ENCODE peak calls at places on chromosome 16, in nine cellular contexts. A is A549, B is body of pancreas, C is tibial nerve, V is NB4, N is heart left ventricle, E is H54, F is ovary, Q is HepG2. D is an unnamed sample.

GRCh38 chr16:69848635-69849545 is 86.8 kb downstream of the WWP2 start:
- DNase-seq in V (no peak), B (peak; percentile 88), E (peak; percentile 78), C (peak; percentile 58), N (peak; percentile 90), Q (no peak), A (no peak), F (peak; percentile 82), D (no peak)

GRCh38 chr16:89911375-89911774 is 7.3 kb upstream of the MC1R start:
- DNase-seq in E (no peak), V (no peak), A (no peak), C (no peak), B (no peak), N (no peak), F (no peak), Q (no peak), D (no peak)

GRCh38 chr16:28905800-28906372 is 19.2 kb downstream of the RABEP2 start:
- DNase-seq in N (no peak), V (no peak), Q (no peak), F (no peak), C (no peak), E (no peak), B (no peak), A (no peak), D (no peak)

GRCh38 chr16:82629441-82630027 is 2.8 kb downstream of the CDH13 start:
- DNase-seq in N (no peak), C (no peak), F (no peak), Q (no peak), V (no peak), A (no peak), E (peak; percentile 57), B (no peak), D (no peak)

GRCh38 chr16:84065536-84066132 is 23.0 kb upstream of the SLC38A8 start:
- DNase-seq in Q (peak; percentile 58), B (peak; percentile 56), N (no peak), V (peak; percentile 62), E (no peak), C (no peak), A (peak; percentile 39), F (peak; percentile 46), D (peak; percentile 73)

GRCh38 chr16:3857189-3858013 is 23.1 kb downstream of the CREBBP start:
- DNase-seq in A (no peak), N (no peak), E (no peak), B (no peak), C (no peak), Q (peak; percentile 89), V (peak; percentile 93), F (peak; percentile 64), D (no peak)

GRCh38 chr16:15942901-15943690 is 6.3 kb upstream of the ABCC1 start:
- DNase-seq in F (no peak), N (no peak), B (no peak), E (no peak), Q (no peak), C (no peak), A (no peak), V (peak; percentile 66), D (no peak)

GRCh38 chr16:85535352-85536072 is 77.6 kb upstream of the GSE1 start:
- DNase-seq in B (peak; percentile 62), Q (peak; percentile 98), V (peak; percentile 89), N (no peak), F (no peak), E (no peak), C (no peak), A (no peak), D (peak; percentile 98)

GRCh38 chr16:86089341-86089900 is 190.5 kb downstream of the IRF8 start:
- DNase-seq in F (no peak), E (no peak), V (no peak), C (no peak), A (no peak), N (no peak), Q (no peak), B (no peak), D (no peak)

GRCh38 chr16:28494141-28494851 is at the start of gene APOBR:
- DNase-seq in B (no peak), A (no peak), N (peak; percentile 54), F (peak; percentile 18), E (no peak), V (peak; percentile 99), C (no peak), Q (no peak), D (peak; percentile 43)

GRCh38 chr16:70602831-70603230 is 43.5 kb upstream of the IL34 start:
- DNase-seq in V (no peak), C (no peak), A (no peak), F (no peak), Q (no peak), E (no peak), B (no peak), N (no peak), D (no peak)

GRCh38 chr16:73059779-73060178 is 11.9 kb upstream of the ZFHX3 start:
- DNase-seq in B (no peak), E (no peak), F (no peak), A (no peak), N (no peak), C (no peak), V (no peak), Q (no peak), D (no peak)

GRCh38 chr16:76801357-76801756 is 389.6 kb upstream of the MON1B start:
- DNase-seq in V (no peak), C (no peak), E (no peak), A (no peak), B (no peak), F (no peak), N (no peak), Q (no peak), D (no peak)

GRCh38 chr16:27444015-27444414 is 42.0 kb downstream of the IL21R start:
- DNase-seq in C (no peak), Q (no peak), F (no peak), N (no peak), E (peak; percentile 43), B (no peak), A (no peak), V (no peak), D (no peak)

GRCh38 chr16:89716493-89716892 is 4.2 kb downstream of the VPS9D1 start:
- DNase-seq in B (no peak), F (no peak), V (no peak), A (no peak), N (no peak), C (no peak), E (no peak), Q (no peak), D (no peak)

DNA sequence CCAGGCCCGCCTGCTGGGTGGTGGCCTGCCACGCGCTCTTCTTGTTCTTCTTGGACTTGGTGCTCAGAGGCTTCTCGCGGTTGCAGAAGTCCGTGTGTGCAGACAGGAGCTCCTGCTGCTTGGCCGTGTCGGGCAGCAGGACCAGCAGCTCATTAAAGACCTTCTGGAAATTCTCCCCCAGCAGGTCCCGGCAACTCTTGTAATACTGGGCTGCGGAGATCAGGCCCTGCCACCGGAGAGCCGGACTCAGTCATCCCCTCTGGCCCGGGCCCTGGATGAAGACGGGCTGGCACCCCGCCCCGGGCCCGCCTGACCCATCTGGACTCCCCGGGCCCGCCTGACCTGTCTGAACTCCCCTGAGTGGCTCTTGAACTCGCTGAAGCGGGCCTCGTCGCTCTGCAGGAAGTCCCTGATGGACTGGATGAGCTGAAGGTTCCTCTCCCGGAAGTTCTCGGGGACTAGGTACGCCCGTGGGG is 8.6 kb downstream of the SYNGR3 start:
- DNase-seq in N (no peak), A (no peak), C (no peak), V (no peak), E (no peak), Q (no peak), F (no peak), B (no peak), D (no peak)
- TF ChIP-seq POLR2A in N (no peak), A (no peak), C (no peak), V (no peak), E (no peak), Q (no peak), F (no peak), B (no peak), D (no peak)

GRCh38 chr16:67183627-67184452 is at the start of gene MATCAP1:
- DNase-seq in F (peak; percentile 96), A (peak; percentile 99), B (peak; percentile 92), E (peak; percentile 99), V (peak; percentile 98), C (peak; percentile 86), Q (peak; percentile 99), N (peak; percentile 95), D (peak; percentile 96)
- TF ChIP-seq POLR2A in F (peak; percentile 88), A (peak; percentile 45), B (peak; percentile 71), E (peak; percentile 51), V (peak; percentile 33), C (peak; percentile 73), Q (peak; percentile 67), N (no peak), D (peak; percentile 80)

GRCh38 chr16:1342526-1343427 is 8.9 kb downstream of the TSR3 start:
- DNase-seq in V (peak; percentile 94), A (peak; percentile 100), Q (peak; percentile 96), E (peak; percentile 100), F (peak; percentile 68), C (peak; percentile 64), N (peak; percentile 89), B (peak; percentile 99), D (peak; percentile 97)

GRCh38 chr16:1343428-1344242 is 8.0 kb downstream of the TSR3 start:
- DNase-seq in B (no peak), A (no peak), Q (no peak), F (no peak), N (no peak), E (no peak), V (peak; percentile 26), C (no peak), D (no peak)

GRCh38 chr16:1345651-1346421 is 5.8 kb downstream of the TSR3 start:
- DNase-seq in N (no peak), F (no peak), E (no peak), V (no peak), Q (no peak), B (no peak), C (no peak), A (no peak), D (no peak)

GRCh38 chr16:1345087-1345486 is 6.6 kb downstream of the TSR3 start:
- DNase-seq in B (no peak), N (no peak), V (peak; percentile 31), C (no peak), F (no peak), Q (no peak), E (no peak), A (no peak), D (no peak)

DNA sequence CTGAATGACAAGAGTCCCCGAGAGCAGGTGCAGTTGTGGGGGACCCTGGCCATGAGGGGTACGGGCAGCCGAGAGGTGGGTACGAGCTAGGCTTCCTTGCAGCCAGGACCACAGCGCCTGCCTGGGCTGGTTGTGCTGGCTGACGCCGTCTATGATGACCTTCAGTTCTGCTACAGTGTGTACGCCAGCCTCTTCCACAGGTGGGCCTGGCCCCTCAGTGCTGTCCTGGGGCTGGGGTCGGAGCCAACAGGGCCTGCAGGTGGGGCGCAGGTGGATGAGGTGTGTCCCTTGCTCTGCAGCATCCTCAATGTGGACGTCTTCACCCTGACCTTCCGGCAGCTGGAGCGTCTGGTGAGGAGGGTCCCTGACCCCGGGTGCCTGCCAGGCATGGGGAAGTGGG is 7.2 kb downstream of the TSR3 start:
- DNase-seq in A (no peak), N (no peak), V (no peak), B (no peak), F (no peak), C (no peak), Q (no peak), E (no peak), D (no peak)
- TF ChIP-seq POLR2A in A (no peak), N (no peak), V (no peak), B (no peak), F (no peak), C (no peak), Q (no peak), E (no peak), D (no peak)

GRCh38 chr16:57186630-57187507 is 740 bp downstream of the RSPRY1 start:
- DNase-seq in C (no peak), A (peak; percentile 35), E (no peak), Q (peak; percentile 54), V (peak; percentile 45), B (peak; percentile 34), N (peak; percentile 18), F (peak; percentile 34), D (peak; percentile 60)
- TF ChIP-seq POLR2A in C (no peak), A (no peak), E (no peak), Q (peak; percentile 62), V (no peak), B (peak; percentile 36), N (no peak), F (no peak), D (no peak)